ENCODE peak calls at places on chromosomes 16 and 17, in eight cellular contexts. Q is cardiac fibroblast; B is AG04450; X is CD4-positive, alpha-beta T cell; G is CD8-positive, alpha-beta T cell; P is AG09319; D is fibroblast of mammary gland; F is body of pancreas. K is an unnamed sample.

GRCh38 chr16:83059237-83059636 is 432.5 kb downstream of the CDH13 start:
- DNase-seq in X (no peak), B (no peak), Q (no peak), D (no peak), P (no peak), F (no peak), G (no peak), K (no peak)

GRCh38 chr17:78197147-78197830 is 10.1 kb downstream of the AFMID start:
- DNase-seq in P (no peak), Q (no peak), X (no peak), B (no peak), F (peak; percentile 76), G (no peak), D (no peak), K (no peak)

GRCh38 chr16:68750243-68750642 is 13.2 kb downstream of the CDH1 start:
- DNase-seq in B (no peak), Q (no peak), G (no peak), X (no peak), D (no peak), F (no peak), P (no peak), K (no peak)

GRCh38 chr17:39166437-39167335 is 725 bp upstream of the ARL5C start:
- DNase-seq in D (no peak), F (peak; percentile 78), P (no peak), Q (no peak), G (no peak), X (no peak), B (no peak), K (no peak)

GRCh38 chr16:73265124-73265838 is 217.4 kb upstream of the ZFHX3 start:
- DNase-seq in G (no peak), B (no peak), P (no peak), Q (no peak), F (peak; percentile 30), X (no peak), D (no peak), K (no peak)

GRCh38 chr17:81961087-81961514 is at the start of gene NOTUM:
- DNase-seq in G (no peak), Q (peak; percentile 45), B (no peak), F (peak; percentile 34), D (no peak), P (no peak), X (no peak), K (no peak)

GRCh38 chr17:11909348-11909747 is 87.9 kb downstream of the ZNF18 start:
- DNase-seq in P (no peak), B (no peak), Q (no peak), F (no peak), X (no peak), G (no peak), D (no peak), K (no peak)

GRCh38 chr16:66294507-66294906 is 72.0 kb upstream of the CDH5 start:
- DNase-seq in F (no peak), G (no peak), P (no peak), Q (no peak), B (no peak), X (no peak), D (no peak), K (no peak)

GRCh38 chr17:65457635-65458257 is 103.7 kb downstream of the AXIN2 start:
- DNase-seq in B (no peak), F (no peak), Q (no peak), G (no peak), P (no peak), D (no peak), X (no peak), K (no peak)

DNA sequence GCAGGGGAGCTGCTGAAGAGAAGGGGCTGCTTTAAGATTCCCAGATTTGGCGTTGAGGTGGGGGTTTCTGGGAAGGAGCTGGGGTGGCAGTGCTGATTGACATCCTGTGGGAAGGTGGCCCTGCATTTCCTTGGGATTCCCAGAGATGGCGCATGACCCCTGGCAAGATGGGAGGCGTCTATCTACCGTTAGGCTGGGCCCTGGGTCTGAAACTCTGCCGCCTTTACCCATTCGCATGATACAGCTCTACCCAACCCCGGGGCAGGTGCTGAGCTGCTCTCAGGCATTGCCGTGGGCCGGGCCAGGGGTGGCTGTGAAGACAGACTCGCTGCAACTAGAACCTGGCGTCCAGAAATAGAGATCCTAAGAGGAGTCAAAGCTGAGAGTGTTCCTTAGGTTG is 9.9 kb upstream of the MVD start:
- DNase-seq in P (no peak), B (no peak), G (no peak), D (no peak), F (peak; percentile 42), X (no peak), Q (no peak), K (no peak)
- TF ChIP-seq CTCF in P (peak; percentile 4), B (peak; percentile 27), G (no peak), D (peak; percentile 12), F (peak; percentile 12), X (no peak), Q (no peak), K (no peak)

DNA sequence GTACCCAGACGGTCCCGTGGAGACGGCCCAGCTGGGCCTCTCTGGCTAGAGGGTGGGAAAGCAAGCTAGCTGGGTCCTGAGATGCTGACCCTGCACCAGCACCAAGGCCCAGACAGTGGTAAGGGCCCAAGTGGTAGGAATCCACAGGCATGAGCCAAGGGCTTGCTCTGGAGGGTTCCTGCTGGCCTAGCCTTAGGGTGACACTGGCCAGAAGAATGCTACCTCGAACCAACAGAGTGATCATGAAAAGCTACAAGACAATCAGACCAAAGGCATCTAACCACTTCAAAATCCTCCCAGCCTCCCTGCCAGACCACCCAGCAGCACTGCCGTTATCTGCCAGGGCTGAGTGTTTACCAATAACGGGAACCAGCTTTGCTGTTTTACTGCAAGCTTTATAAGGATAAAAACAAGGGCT is 13.2 kb downstream of the HIC1 start:
- DNase-seq in G (no peak), B (no peak), F (no peak), X (no peak), Q (peak; percentile 73), D (peak; percentile 88), P (no peak), K (no peak)
- TF ChIP-seq CTCF in G (no peak), B (peak; percentile 40), F (no peak), X (no peak), Q (peak; percentile 23), D (peak; percentile 17), P (no peak), K (no peak)

DNA sequence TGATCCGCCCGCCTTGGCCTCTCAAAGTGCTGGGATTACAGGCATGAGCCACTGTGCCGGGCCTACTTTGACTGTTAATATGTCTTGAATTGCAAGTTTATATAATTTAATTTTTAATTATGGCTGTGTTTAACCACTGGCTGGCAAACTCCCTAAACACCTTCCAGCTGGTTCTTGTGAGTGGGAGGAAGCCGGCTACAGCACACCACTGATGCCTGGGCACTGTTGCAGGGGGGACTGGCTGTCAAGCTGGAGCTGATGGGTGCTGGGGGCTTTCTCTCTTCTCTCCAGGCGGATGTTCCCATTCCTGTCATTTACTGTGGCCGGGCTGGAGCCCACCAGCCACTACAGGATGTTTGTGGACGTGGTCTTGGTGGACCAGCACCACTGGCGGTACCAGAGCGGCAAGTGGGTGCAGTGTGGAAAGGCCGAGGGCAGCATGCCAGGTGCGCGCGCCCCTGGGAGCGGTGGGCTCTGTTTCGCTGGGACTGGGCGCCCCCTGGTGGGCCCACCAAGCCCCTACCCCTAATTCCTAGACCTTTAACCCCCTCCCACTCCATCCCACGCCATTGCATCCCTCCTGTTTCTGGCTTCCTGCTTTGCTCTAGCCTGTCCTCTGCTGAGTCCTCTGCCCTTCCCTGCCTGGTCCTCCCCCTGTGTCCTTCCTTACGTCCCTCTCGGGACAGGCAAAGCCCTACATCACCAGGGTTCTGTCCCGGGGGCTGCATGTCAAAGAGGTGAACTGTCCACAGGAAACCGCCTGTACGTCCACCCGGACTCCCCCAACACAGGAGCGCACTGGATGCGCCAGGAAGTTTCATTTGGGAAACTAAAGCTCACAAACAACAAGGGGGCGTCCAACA is 9.5 kb downstream of the TBX21 start:
- DNase-seq in G (no peak), F (no peak), D (no peak), P (no peak), B (no peak), Q (peak; percentile 14), X (no peak), K (no peak)
- TF ChIP-seq CTCF in G (peak; percentile 43), F (no peak), D (peak; percentile 30), P (peak; percentile 22), B (peak; percentile 32), Q (peak; percentile 21), X (peak; percentile 60), K (no peak)

DNA sequence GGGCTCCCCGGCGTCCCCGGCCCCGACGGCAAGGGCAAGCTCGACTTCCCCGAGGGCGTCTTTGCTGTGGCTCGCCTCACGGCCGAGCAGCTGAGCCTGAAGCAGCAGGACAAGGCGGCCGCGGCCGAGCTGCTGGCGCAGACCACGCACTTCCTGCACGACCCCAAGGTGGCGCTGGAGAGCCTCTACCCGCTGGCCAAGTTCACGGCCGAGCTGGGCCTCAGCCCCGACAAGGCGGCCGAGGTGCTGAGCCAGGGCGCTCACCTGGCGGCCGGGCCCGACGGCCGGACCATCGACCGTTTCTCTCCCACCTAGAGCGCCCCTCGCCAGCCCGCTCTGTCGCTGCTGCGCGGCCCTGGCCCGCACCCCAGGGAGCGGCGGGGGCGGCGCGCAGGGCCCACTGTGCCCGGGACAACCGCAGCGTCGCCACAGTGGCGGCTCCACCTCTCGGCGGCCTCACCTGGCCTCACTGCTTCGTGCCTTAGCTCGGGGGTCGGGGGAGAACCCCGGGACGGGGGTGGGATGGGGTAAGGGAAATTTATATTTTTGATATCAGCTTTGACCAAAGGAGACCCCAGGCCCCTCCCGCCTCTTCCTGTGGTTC is 3.7 kb downstream of the HIC1 start:
- DNase-seq in P (no peak), B (no peak), G (peak; percentile 41), F (peak; percentile 81), D (peak; percentile 86), X (peak; percentile 49), Q (peak; percentile 89), K (peak; percentile 81)
- TF ChIP-seq CTCF in P (peak; percentile 46), B (peak; percentile 70), G (peak; percentile 68), F (peak; percentile 62), D (peak; percentile 60), X (peak; percentile 65), Q (peak; percentile 75), K (peak; percentile 91)

DNA sequence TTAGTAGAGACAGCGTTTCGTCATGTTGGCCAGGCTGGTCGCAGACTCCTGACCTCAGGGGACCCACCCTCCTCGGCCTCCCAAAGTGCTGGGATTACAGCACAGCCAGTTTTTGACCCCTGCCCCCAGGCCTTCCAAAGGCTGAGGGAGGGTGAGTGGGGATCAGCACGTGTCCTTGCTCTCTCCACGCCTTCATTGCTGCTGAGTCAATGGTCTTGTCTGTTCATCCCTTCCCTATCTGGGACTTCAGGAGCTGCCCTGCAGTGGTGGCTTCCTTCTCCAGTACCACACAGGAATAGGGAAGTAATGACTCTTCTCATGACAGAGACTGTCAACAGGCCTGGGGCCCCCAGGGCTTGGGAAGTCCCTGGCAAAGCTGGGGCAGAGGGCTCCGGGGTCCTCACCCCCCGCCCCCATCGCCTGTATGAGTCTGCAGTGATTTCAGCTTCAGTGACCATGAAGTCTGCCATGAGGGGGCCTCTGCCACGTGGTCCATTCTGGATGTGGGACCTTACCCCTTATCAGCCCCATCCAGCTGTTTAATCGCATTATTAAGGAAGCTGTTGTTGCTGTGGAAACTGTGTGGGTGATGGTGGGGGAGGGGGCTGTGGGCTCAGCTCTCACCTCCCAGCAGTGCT is 6.1 kb downstream of the ABCC3 start:
- DNase-seq in G (no peak), X (no peak), Q (peak; percentile 46), P (no peak), F (no peak), B (no peak), D (peak; percentile 53), K (peak; percentile 76)
- TF ChIP-seq CTCF in G (no peak), X (no peak), Q (no peak), P (no peak), F (no peak), B (no peak), D (no peak), K (no peak)